ENCODE peak calls at places on chromosomes 13 and 19, in ten cellular contexts. S is IMR-90; I is heart right ventricle; Z is colonic mucosa; F is fibroblast of pulmonary artery; L is fibroblast of lung; G is retinal pigment epithelial cell; C is AG04450; J is CD8-positive, alpha-beta T cell; U is AG04449. K is an unnamed sample.
A peak's percentile ranks its signal among the peaks of the same experiment; 100 is the strongest.

GRCh38 chr13:48514776-48515175 is 18.1 kb downstream of the RCBTB2 start:
- DNase-seq in S (no peak), I (no peak), Z (no peak), F (no peak), L (no peak), G (no peak), C (no peak), J (no peak), U (no peak), K (no peak)

GRCh38 chr19:38361633-38362075 is 12.7 kb upstream of the PSMD8 start:
- DNase-seq in S (peak; percentile 57), I (peak; percentile 79), Z (peak; percentile 84), F (peak; percentile 65), L (peak; percentile 61), G (peak; percentile 38), C (no peak), J (peak; percentile 58), U (no peak), K (peak; percentile 51)

GRCh38 chr13:55244991-55245644 is 1895.6 kb upstream of the PRR20A start:
- DNase-seq in S (no peak), I (no peak), Z (no peak), F (no peak), L (peak; percentile 9), G (no peak), C (no peak), J (no peak), U (no peak), K (no peak)

GRCh38 chr19:39515551-39516191 is 732 bp downstream of the SELENOV start:
- DNase-seq in S (no peak), I (no peak), Z (no peak), F (no peak), L (no peak), G (no peak), C (no peak), J (peak; percentile 37), U (no peak), K (no peak)

GRCh38 chr13:114019367-114019766 is 45.5 kb upstream of the C13orf46 start:
- DNase-seq in S (no peak), I (no peak), Z (no peak), F (no peak), L (no peak), G (no peak), C (no peak), J (peak; percentile 44), U (no peak), K (no peak)

GRCh38 chr19:50817941-50818858 is 5.4 kb downstream of the KLK1 start:
- DNase-seq in S (no peak), I (peak; percentile 48), Z (peak; percentile 93), F (peak; percentile 10), L (no peak), G (no peak), C (no peak), J (no peak), U (no peak), K (no peak)

GRCh38 chr13:52779028-52779612 is 39.5 kb upstream of the CNMD start:
- DNase-seq in S (no peak), I (no peak), Z (no peak), F (no peak), L (no peak), G (no peak), C (no peak), J (no peak), U (no peak), K (no peak)

GRCh38 chr13:27170221-27170520 is 1.4 kb downstream of the USP12 start:
- DNase-seq in S (peak; percentile 84), I (no peak), Z (no peak), F (peak; percentile 65), L (peak; percentile 79), G (peak; percentile 69), C (no peak), J (no peak), U (no peak), K (peak; percentile 68)

GRCh38 chr13:62324842-62325241 is 909.2 kb upstream of the PCDH20 start:
- DNase-seq in S (no peak), I (no peak), Z (no peak), F (no peak), L (no peak), G (no peak), C (no peak), J (no peak), U (no peak), K (no peak)

GRCh38 chr13:51920267-51920666 is 58.5 kb downstream of the CCDC70 start:
- DNase-seq in S (no peak), I (no peak), Z (no peak), F (no peak), L (no peak), G (no peak), C (no peak), J (no peak), U (no peak), K (no peak)

DNA sequence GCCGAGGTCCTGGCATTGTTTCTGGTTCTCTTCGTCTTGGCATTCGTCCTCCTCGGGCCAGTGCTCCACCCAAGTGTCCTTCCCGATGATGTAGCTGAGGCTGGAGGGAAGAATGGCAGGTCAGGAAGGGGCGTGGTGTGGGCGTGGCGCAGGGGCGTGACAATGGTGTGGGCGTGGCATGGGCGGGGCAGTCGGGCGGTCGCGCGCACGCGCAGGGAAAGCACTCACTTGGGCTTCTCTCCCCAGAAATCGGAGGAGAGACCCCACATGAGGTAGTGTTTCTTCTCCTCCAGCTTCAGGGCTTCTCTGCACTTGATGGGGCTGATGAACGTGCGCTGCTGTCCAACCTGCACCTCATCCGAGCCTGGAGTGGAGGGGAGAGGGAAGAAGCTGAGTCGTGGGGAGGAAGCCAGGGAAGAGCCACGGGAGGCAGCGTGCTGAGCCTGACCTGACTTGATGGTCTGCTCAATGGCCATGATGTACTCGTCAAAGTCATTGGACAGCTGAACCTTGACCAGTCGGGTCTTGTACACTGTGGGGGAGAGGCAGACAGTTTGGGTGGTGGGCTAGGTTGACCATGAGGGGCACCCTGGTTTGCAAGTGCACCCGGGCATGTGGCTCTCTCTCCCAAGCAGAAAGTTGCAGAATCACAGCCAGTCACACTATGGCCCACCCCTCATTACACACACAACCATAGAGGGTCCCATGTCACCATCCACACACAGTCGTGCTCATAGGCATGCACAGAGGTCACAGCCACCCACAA is 8.1 kb upstream of the TNFSF14 start:
- DNase-seq in S (no peak), I (peak; percentile 33), Z (peak; percentile 37), F (peak; percentile 52), L (no peak), G (no peak), C (no peak), J (no peak), U (no peak), K (no peak)
- H3K4me3 ChIP-seq in S (no peak overlapping the region), I (no peak overlapping the region), Z (no peak overlapping the region), F (no peak overlapping the region), L (no peak overlapping the region), G (no peak overlapping the region), C (no peak overlapping the region), J (no peak overlapping the region), U (no peak overlapping the region), K (no peak overlapping the region)

GRCh38 chr13:74068471-74068870 is 65.7 kb downstream of the KLF12 start:
- DNase-seq in S (no peak), I (no peak), Z (no peak), F (no peak), L (no peak), G (no peak), C (no peak), J (peak; percentile 68), U (no peak), K (no peak)

GRCh38 chr13:74070065-74070464 is 64.1 kb downstream of the KLF12 start:
- DNase-seq in S (no peak), I (no peak), Z (no peak), F (no peak), L (no peak), G (no peak), C (no peak), J (peak; percentile 59), U (no peak), K (no peak)

GRCh38 chr13:74067818-74068217 is 66.4 kb downstream of the KLF12 start:
- DNase-seq in S (peak; percentile 52), I (no peak), Z (no peak), F (no peak), L (no peak), G (no peak), C (no peak), J (no peak), U (no peak), K (peak; percentile 22)

GRCh38 chr13:74073231-74073630 is 61.0 kb downstream of the KLF12 start:
- DNase-seq in S (no peak), I (no peak), Z (no peak), F (no peak), L (no peak), G (no peak), C (no peak), J (no peak), U (no peak), K (no peak)

GRCh38 chr13:74070513-74070912 is 63.7 kb downstream of the KLF12 start:
- DNase-seq in S (no peak), I (no peak), Z (no peak), F (no peak), L (no peak), G (no peak), C (no peak), J (no peak), U (no peak), K (no peak)
- TF ChIP-seq CTCF in S (no peak), I (no peak), Z (no peak), F (no peak), L (no peak), G (no peak), C (no peak), J (no peak), U (no peak), K (no peak)

GRCh38 chr19:55549500-55550320 is 4.4 kb upstream of the SBK3 start:
- DNase-seq in S (peak; percentile 93), I (no peak), Z (peak; percentile 40), F (peak; percentile 83), L (peak; percentile 90), G (peak; percentile 68), C (peak; percentile 62), J (no peak), U (peak; percentile 88), K (peak; percentile 93)
- H3K4me3 ChIP-seq in S (peak overlapping the region; percentile 0), I (peak overlapping the region; percentile 24), Z (peak overlapping the region; percentile 3), F (peak overlapping the region; percentile 12), L (peak overlapping the region; percentile 21), G (peak overlapping the region; percentile 4), C (peak overlapping the region; percentile 38), J (no peak overlapping the region), U (peak overlapping the region; percentile 40), K (peak overlapping the region; percentile 39)

GRCh38 chr13:100848304-100848703 is 173.7 kb upstream of the TMTC4 start:
- DNase-seq in S (no peak), I (no peak), Z (no peak), F (no peak), L (no peak), G (no peak), C (no peak), J (no peak), U (no peak), K (no peak)
- TF ChIP-seq CTCF in S (no peak), I (no peak), Z (no peak), F (no peak), L (no peak), G (no peak), C (no peak), J (no peak), U (no peak), K (no peak)

GRCh38 chr19:30374791-30375650 is 2.8 kb downstream of the ZNF536 start:
- DNase-seq in S (no peak), I (no peak), Z (no peak), F (no peak), L (no peak), G (no peak), C (no peak), J (no peak), U (no peak), K (no peak)
- H3K4me3 ChIP-seq in S (no peak overlapping the region), I (no peak overlapping the region), Z (no peak overlapping the region), F (no peak overlapping the region), L (no peak overlapping the region), G (peak overlapping the region; percentile 20), C (no peak overlapping the region), J (no peak overlapping the region), U (no peak overlapping the region), K (peak overlapping the region; percentile 59)

K was measured in AG10803.